ENCODE peak calls at places on chromosomes 7 and 10, in ten cellular contexts. G is left lung; V is aorta; W is activated T-helper 17 cell treated with anti-CD3 and anti-CD28 coated beads, Interleukin-2, amount 50 U/mL, for 72 hours; B is T-cell; O is Right ventricle myocardium superior; D is HepG2; Y is activated T-cell treated with anti-CD3 and anti-CD28 coated beads, Interleukin-2, amount 50 U/mL, for 4 hours; K is omental fat pad; H is stimulated activated effector memory CD8-positive, alpha-beta T cell treated with anti-CD3 and anti-CD28 coated beads, Interleukin-12 subunit alpha, Interleukin-12 subunit beta, amount 100 ng/mL, for 72 hours. A is an unnamed sample.

GRCh38 chr10:133127291-133128125 is 32.5 kb upstream of the KNDC1 start:
- ATAC-seq in W (peak), V (no peak), B (peak), K (no peak), G (no peak), H (no peak), D (no peak), O (no peak), Y (no peak), A (no peak)

GRCh38 chr7:139422126-139422525 is 61.3 kb downstream of the KLRG2 start:
- ATAC-seq in D (no peak), G (no peak), W (no peak), K (no peak), O (peak), Y (no peak), V (no peak), B (no peak), H (no peak), A (no peak)

GRCh38 chr10:81219758-81220157 is 655.2 kb upstream of the NRG3 start:
- ATAC-seq in W (no peak), H (no peak), K (no peak), Y (no peak), D (no peak), V (no peak), B (no peak), G (no peak), O (no peak), A (no peak)

GRCh38 chr7:122352454-122352853 is 47.9 kb upstream of the FEZF1 start:
- ATAC-seq in O (no peak), G (no peak), V (no peak), Y (no peak), B (no peak), D (no peak), K (no peak), W (no peak), H (no peak), A (no peak)

GRCh38 chr10:126935263-126935946 is 30.2 kb downstream of the DOCK1 start:
- ATAC-seq in D (peak), W (no peak), K (no peak), V (no peak), H (peak), Y (no peak), B (no peak), G (no peak), O (no peak), A (no peak)

GRCh38 chr10:86966008-86966654 is 2.2 kb upstream of the ADIRF start:
- ATAC-seq in W (peak), H (peak), V (no peak), K (no peak), D (no peak), Y (peak), O (no peak), B (peak), G (no peak), A (peak)

GRCh38 chr10:59805043-59805442 is 51.8 kb upstream of the MRLN start:
- ATAC-seq in K (no peak), O (no peak), H (no peak), W (peak), B (no peak), D (peak), V (no peak), G (peak), Y (no peak), A (no peak)

GRCh38 chr7:54559401-54559800 is 17.2 kb downstream of the VSTM2A start:
- ATAC-seq in Y (no peak), O (no peak), B (no peak), G (no peak), K (no peak), H (no peak), D (no peak), W (no peak), V (no peak), A (no peak)

GRCh38 chr10:22570733-22571430 is 143.5 kb downstream of the PIP4K2A start:
- ATAC-seq in K (no peak), W (peak), O (no peak), G (no peak), B (peak), D (no peak), H (peak), V (no peak), Y (peak), A (peak)

GRCh38 chr7:18337425-18337824 is 158.1 kb upstream of the HDAC9 start:
- ATAC-seq in V (no peak), Y (no peak), G (no peak), W (no peak), D (no peak), B (no peak), H (no peak), O (peak), K (no peak), A (no peak)